ENCODE peak calls at places on chromosomes 13 and 19, in six cellular contexts. One of them, this sample, is unnamed. For H3K4me1, the result is how much of the 10 kb centered on the place peaks cover.

GRCh38 chr13:29676535-29676934 is 81.0 kb upstream of the SLC7A1 start:
- DNase-seq in aorta: no peak
- DNase-seq in CD4-positive, alpha-beta memory T cell: no peak
- DNase-seq in breast epithelium: no peak
- DNase-seq in tibial nerve: no peak
- DNase-seq in cardiac muscle cell: peak
- DNase-seq in this sample: no peak

GRCh38 chr13:77918391-77919261 is at the start of gene EDNRB:
- DNase-seq in aorta: peak
- DNase-seq in CD4-positive, alpha-beta memory T cell: no peak
- DNase-seq in breast epithelium: no peak
- DNase-seq in tibial nerve: peak
- DNase-seq in cardiac muscle cell: peak
- DNase-seq in this sample: peak

GRCh38 chr13:45500492-45501174 is 35.9 kb downstream of the COG3 start:
- DNase-seq in aorta: no peak
- DNase-seq in CD4-positive, alpha-beta memory T cell: no peak
- DNase-seq in breast epithelium: no peak
- DNase-seq in tibial nerve: no peak
- DNase-seq in cardiac muscle cell: no peak
- DNase-seq in this sample: no peak

GRCh38 chr13:91664036-91664435 is 265.6 kb downstream of the GPC5 start:
- DNase-seq in aorta: no peak
- DNase-seq in CD4-positive, alpha-beta memory T cell: no peak
- DNase-seq in breast epithelium: no peak
- DNase-seq in tibial nerve: no peak
- DNase-seq in cardiac muscle cell: no peak
- DNase-seq in this sample: no peak

GRCh38 chr19:52963229-52963760 is 614 bp upstream of the ZNF816 start:
- DNase-seq in aorta: no peak
- DNase-seq in CD4-positive, alpha-beta memory T cell: no peak
- DNase-seq in breast epithelium: no peak
- DNase-seq in tibial nerve: no peak
- DNase-seq in cardiac muscle cell: peak
- DNase-seq in this sample: no peak

GRCh38 chr13:39450176-39450575 is 152.8 kb downstream of the LHFPL6 start:
- DNase-seq in aorta: no peak
- DNase-seq in CD4-positive, alpha-beta memory T cell: no peak
- DNase-seq in breast epithelium: no peak
- DNase-seq in tibial nerve: no peak
- DNase-seq in cardiac muscle cell: no peak
- DNase-seq in this sample: no peak

GRCh38 chr19:42191855-42192254 is 25.6 kb downstream of the DEDD2 start:
- DNase-seq in aorta: no peak
- DNase-seq in CD4-positive, alpha-beta memory T cell: no peak
- DNase-seq in breast epithelium: no peak
- DNase-seq in tibial nerve: no peak
- DNase-seq in cardiac muscle cell: no peak
- DNase-seq in this sample: no peak

GRCh38 chr13:45690636-45691035 is 11.5 kb upstream of the CBY2 start:
- DNase-seq in aorta: no peak
- DNase-seq in CD4-positive, alpha-beta memory T cell: no peak
- DNase-seq in breast epithelium: no peak
- DNase-seq in tibial nerve: no peak
- DNase-seq in cardiac muscle cell: no peak
- DNase-seq in this sample: no peak

GRCh38 chr13:25214371-25215252 is 42.5 kb upstream of the AMER2 start:
- DNase-seq in aorta: no peak
- DNase-seq in CD4-positive, alpha-beta memory T cell: no peak
- DNase-seq in breast epithelium: no peak
- DNase-seq in tibial nerve: peak
- DNase-seq in cardiac muscle cell: no peak
- DNase-seq in this sample: no peak

GRCh38 chr13:45847554-45848224 is 3.9 kb downstream of the SIAH3 start:
- DNase-seq in aorta: peak
- DNase-seq in CD4-positive, alpha-beta memory T cell: peak
- DNase-seq in breast epithelium: no peak
- DNase-seq in tibial nerve: peak
- DNase-seq in cardiac muscle cell: peak
- DNase-seq in this sample: no peak

GRCh38 chr19:19049406-19049805 is 14.4 kb upstream of the SLC25A42 start:
- DNase-seq in aorta: no peak
- DNase-seq in CD4-positive, alpha-beta memory T cell: no peak
- DNase-seq in breast epithelium: no peak
- DNase-seq in tibial nerve: no peak
- DNase-seq in cardiac muscle cell: no peak
- DNase-seq in this sample: no peak

GRCh38 chr13:51714663-51715168 is 89.2 kb downstream of the DHRS12 start:
- DNase-seq in aorta: no peak
- DNase-seq in CD4-positive, alpha-beta memory T cell: no peak
- DNase-seq in breast epithelium: no peak
- DNase-seq in tibial nerve: no peak
- DNase-seq in cardiac muscle cell: no peak
- DNase-seq in this sample: no peak

GRCh38 chr13:27258637-27259377 is 7.4 kb downstream of the RPL21 start:
- DNase-seq in aorta: no peak
- DNase-seq in CD4-positive, alpha-beta memory T cell: no peak
- DNase-seq in breast epithelium: no peak
- DNase-seq in tibial nerve: no peak
- DNase-seq in cardiac muscle cell: no peak
- DNase-seq in this sample: no peak

GRCh38 chr13:27259831-27260230 is 8.5 kb downstream of the RPL21 start:
- DNase-seq in aorta: no peak
- DNase-seq in CD4-positive, alpha-beta memory T cell: no peak
- DNase-seq in breast epithelium: no peak
- DNase-seq in tibial nerve: no peak
- DNase-seq in cardiac muscle cell: no peak
- DNase-seq in this sample: no peak

GRCh38 chr13:27261376-27261775 is 9.3 kb upstream of the RASL11A start:
- DNase-seq in aorta: no peak
- DNase-seq in CD4-positive, alpha-beta memory T cell: no peak
- DNase-seq in breast epithelium: no peak
- DNase-seq in tibial nerve: no peak
- DNase-seq in cardiac muscle cell: no peak
- DNase-seq in this sample: no peak

GRCh38 chr13:27257233-27257568 is 5.8 kb downstream of the RPL21 start:
- DNase-seq in aorta: no peak
- DNase-seq in CD4-positive, alpha-beta memory T cell: no peak
- DNase-seq in breast epithelium: no peak
- DNase-seq in tibial nerve: no peak
- DNase-seq in cardiac muscle cell: no peak
- DNase-seq in this sample: no peak

GRCh38 chr13:27257648-27258253 is 6.4 kb downstream of the RPL21 start:
- DNase-seq in aorta: no peak
- DNase-seq in CD4-positive, alpha-beta memory T cell: no peak
- DNase-seq in breast epithelium: no peak
- DNase-seq in tibial nerve: no peak
- DNase-seq in cardiac muscle cell: no peak
- DNase-seq in this sample: no peak
- H3K4me1 ChIP-seq in aorta: under half
- H3K4me1 ChIP-seq in CD4-positive, alpha-beta memory T cell: half or more
- H3K4me1 ChIP-seq in breast epithelium: under half
- H3K4me1 ChIP-seq in tibial nerve: under half
- H3K4me1 ChIP-seq in cardiac muscle cell: under half
- H3K4me1 ChIP-seq in this sample: under half

DNA sequence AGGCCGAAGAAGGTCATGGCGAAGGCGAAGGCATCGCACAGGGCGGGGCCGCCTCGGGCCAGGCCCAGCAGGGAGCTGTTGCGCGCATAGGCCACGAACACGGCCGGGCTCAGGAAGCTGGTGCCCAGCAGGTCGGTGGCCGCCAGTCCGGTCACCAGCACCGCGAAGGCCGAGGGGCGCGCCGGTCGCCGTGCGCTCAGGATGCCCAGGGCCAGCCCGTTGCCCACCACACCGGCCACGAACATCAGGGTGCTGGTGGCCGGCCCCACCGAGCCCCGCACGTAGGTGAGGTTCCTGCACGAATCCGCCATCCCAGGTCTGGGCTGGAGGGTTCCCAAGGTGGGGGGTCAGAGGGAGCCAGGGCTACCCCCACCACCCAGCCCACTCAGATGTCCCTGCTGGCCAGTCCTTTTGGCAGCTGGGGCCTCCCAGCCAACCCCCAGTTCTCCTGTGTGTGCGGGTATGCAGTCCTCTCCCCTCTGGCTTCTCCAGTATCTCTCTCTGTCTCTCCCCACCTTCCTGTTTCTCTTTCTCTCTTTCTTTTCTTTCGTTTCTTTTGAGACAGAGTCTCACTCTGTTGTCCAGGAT is 880 bp downstream of the PTGIR start:
- DNase-seq in aorta: no peak
- DNase-seq in CD4-positive, alpha-beta memory T cell: no peak
- DNase-seq in breast epithelium: no peak
- DNase-seq in tibial nerve: no peak
- DNase-seq in cardiac muscle cell: no peak
- DNase-seq in this sample: peak
- H3K4me3 ChIP-seq in aorta: peak
- H3K4me3 ChIP-seq in CD4-positive, alpha-beta memory T cell: no peak
- H3K4me3 ChIP-seq in breast epithelium: peak
- H3K4me3 ChIP-seq in tibial nerve: no peak
- H3K4me3 ChIP-seq in cardiac muscle cell: no peak
- H3K4me3 ChIP-seq in this sample: no peak

GRCh38 chr19:291561-292280 is 518 bp upstream of the PLPP2 start:
- DNase-seq in aorta: no peak
- DNase-seq in CD4-positive, alpha-beta memory T cell: no peak
- DNase-seq in breast epithelium: no peak
- DNase-seq in tibial nerve: no peak
- DNase-seq in cardiac muscle cell: no peak
- DNase-seq in this sample: no peak
- H3K4me1 ChIP-seq in aorta: under half
- H3K4me1 ChIP-seq in CD4-positive, alpha-beta memory T cell: under half
- H3K4me1 ChIP-seq in breast epithelium: under half
- H3K4me1 ChIP-seq in tibial nerve: under half
- H3K4me1 ChIP-seq in cardiac muscle cell: under half
- H3K4me1 ChIP-seq in this sample: under half

DNA sequence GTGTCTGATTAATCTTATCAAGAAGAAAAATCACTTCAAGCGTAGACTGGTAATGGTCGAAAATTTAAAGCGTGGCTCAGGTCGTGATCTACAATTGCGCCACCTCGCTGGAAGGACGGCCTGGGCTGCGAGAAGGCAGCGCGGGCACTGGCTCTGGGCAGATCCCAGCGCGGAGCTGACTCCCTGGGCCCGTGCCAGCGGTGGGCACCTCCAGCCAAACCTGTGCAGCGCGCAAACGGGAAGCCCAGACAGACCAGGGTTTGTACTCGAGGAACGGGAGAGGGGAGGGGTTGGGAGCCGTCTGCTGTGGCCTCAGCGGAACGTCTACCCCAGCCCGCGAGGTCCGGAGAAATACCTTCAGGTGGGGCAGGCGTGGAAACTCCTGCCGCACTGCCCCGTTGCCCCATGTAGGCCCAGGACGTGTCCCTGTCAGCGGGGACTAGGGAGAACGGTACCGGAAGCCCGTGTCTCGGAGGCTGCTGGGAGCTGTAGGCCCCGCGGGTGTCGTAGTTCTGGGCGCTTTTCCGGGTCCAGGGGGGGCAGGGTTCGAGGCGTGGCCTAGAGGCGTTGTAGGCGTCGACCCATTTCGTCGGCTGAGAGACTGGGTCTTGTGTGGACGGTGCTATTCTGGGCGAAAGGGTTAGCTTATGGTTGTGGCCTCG is 21.1 kb downstream of the ZNF274 start:
- DNase-seq in aorta: no peak
- DNase-seq in CD4-positive, alpha-beta memory T cell: no peak
- DNase-seq in breast epithelium: no peak
- DNase-seq in tibial nerve: no peak
- DNase-seq in cardiac muscle cell: peak
- DNase-seq in this sample: no peak
- H3K4me3 ChIP-seq in aorta: no peak
- H3K4me3 ChIP-seq in CD4-positive, alpha-beta memory T cell: no peak
- H3K4me3 ChIP-seq in breast epithelium: no peak
- H3K4me3 ChIP-seq in tibial nerve: no peak
- H3K4me3 ChIP-seq in cardiac muscle cell: peak
- H3K4me3 ChIP-seq in this sample: no peak

DNA sequence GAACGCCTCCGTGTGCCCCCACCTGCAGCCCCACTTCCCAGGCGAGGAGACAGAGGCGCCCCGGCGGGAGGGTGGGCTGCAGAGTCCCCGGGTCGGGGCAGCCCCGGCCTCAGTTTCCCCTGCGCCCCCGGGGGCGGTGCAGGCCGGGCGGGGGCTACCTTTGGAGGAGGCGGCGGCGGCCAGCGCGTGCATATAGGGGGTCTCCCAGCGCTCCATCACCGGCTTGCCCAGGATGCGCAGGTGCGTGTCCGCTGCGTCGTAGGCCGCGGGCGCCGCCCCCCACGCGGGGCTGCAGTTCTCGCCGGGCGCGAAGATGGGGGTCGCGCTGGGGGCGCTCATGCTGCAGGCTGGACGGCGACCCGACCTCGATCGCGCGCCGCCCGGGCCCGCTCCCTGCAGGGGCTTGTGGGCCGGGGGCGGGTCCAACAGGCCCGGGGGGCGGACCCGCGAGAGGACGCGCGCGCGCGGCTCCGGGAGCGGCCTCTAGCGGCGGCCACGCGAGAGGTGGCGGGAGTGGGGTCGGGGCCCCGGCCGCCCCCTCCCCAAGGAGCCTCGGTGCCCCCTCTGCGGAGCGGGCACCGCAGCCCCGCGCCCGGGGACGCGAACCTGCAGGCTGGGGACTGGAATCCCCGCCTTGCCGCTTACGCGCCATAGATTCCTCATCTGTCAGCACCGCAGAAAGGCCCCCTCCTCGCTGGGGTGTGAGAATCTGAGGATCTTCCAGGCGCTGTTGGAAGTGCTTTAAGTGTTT is at the start of gene GAMT:
- DNase-seq in aorta: no peak
- DNase-seq in CD4-positive, alpha-beta memory T cell: peak
- DNase-seq in breast epithelium: no peak
- DNase-seq in tibial nerve: no peak
- DNase-seq in cardiac muscle cell: peak
- DNase-seq in this sample: no peak
- H3K4me1 ChIP-seq in aorta: under half
- H3K4me1 ChIP-seq in CD4-positive, alpha-beta memory T cell: under half
- H3K4me1 ChIP-seq in breast epithelium: under half
- H3K4me1 ChIP-seq in tibial nerve: under half
- H3K4me1 ChIP-seq in cardiac muscle cell: under half
- H3K4me1 ChIP-seq in this sample: under half